ENCODE peak calls at places on chromosomes 13 and 19, in four cellular contexts. One of them, this sample, is unnamed.

GRCh38 chr19:33618884-33619283 is 2.9 kb upstream of the CHST8 start:
- DNase-seq in LoVo: no peak
- DNase-seq in retina: no peak
- DNase-seq in H54: no peak
- DNase-seq in this sample: no peak

GRCh38 chr19:18109363-18109730 is 11.8 kb downstream of the MAST3 start:
- DNase-seq in LoVo: no peak
- DNase-seq in retina: no peak
- DNase-seq in H54: no peak
- DNase-seq in this sample: no peak

GRCh38 chr19:46840157-46840942 is 10.3 kb downstream of the AP2S1 start:
- DNase-seq in LoVo: peak; percentile 59
- DNase-seq in retina: peak; percentile 86
- DNase-seq in H54: no peak
- DNase-seq in this sample: peak; percentile 90

GRCh38 chr13:113369189-113369588 is 5.3 kb upstream of the GRTP1 start:
- DNase-seq in LoVo: no peak
- DNase-seq in retina: no peak
- DNase-seq in H54: no peak
- DNase-seq in this sample: no peak

GRCh38 chr13:25756251-25756650 is 295.6 kb downstream of the SHISA2 start:
- DNase-seq in LoVo: no peak
- DNase-seq in retina: no peak
- DNase-seq in H54: no peak
- DNase-seq in this sample: no peak

GRCh38 chr13:80030491-80030890 is 310.4 kb downstream of the SPRY2 start:
- DNase-seq in LoVo: peak; percentile 33
- DNase-seq in retina: no peak
- DNase-seq in H54: no peak
- DNase-seq in this sample: peak; percentile 38

GRCh38 chr19:28176193-28176592 is 1036.8 kb downstream of the UQCRFS1 start:
- DNase-seq in LoVo: no peak
- DNase-seq in retina: no peak
- DNase-seq in H54: no peak
- DNase-seq in this sample: no peak

GRCh38 chr13:94054159-94054558 is 425.3 kb downstream of the DCT start:
- DNase-seq in LoVo: no peak
- DNase-seq in retina: peak; percentile 38
- DNase-seq in H54: no peak
- DNase-seq in this sample: peak; percentile 81

GRCh38 chr13:19596960-19597361 is 35.6 kb upstream of the TPTE2 start:
- DNase-seq in LoVo: peak; percentile 70
- DNase-seq in retina: no peak
- DNase-seq in H54: peak; percentile 58
- DNase-seq in this sample: no peak

GRCh38 chr19:33883869-33884519 is 87.3 kb downstream of the KCTD15 start:
- DNase-seq in LoVo: no peak
- DNase-seq in retina: no peak
- DNase-seq in H54: no peak
- DNase-seq in this sample: peak; percentile 81

GRCh38 chr13:34011552-34012085 is 193.7 kb downstream of the RFC3 start:
- DNase-seq in LoVo: no peak
- DNase-seq in retina: no peak
- DNase-seq in H54: no peak
- DNase-seq in this sample: no peak

GRCh38 chr19:10112037-10112751 is 701 bp downstream of the P2RY11 start:
- DNase-seq in LoVo: no peak
- DNase-seq in retina: no peak
- DNase-seq in H54: no peak
- DNase-seq in this sample: no peak

GRCh38 chr13:46655727-46656180 is 102.8 kb downstream of the LRCH1 start:
- DNase-seq in LoVo: no peak
- DNase-seq in retina: no peak
- DNase-seq in H54: no peak
- DNase-seq in this sample: no peak

GRCh38 chr13:41917641-41918040 is 43.3 kb downstream of the VWA8 start:
- DNase-seq in LoVo: no peak
- DNase-seq in retina: no peak
- DNase-seq in H54: no peak
- DNase-seq in this sample: no peak

GRCh38 chr19:44131955-44132354 is 9.4 kb upstream of the ZNF234 start:
- DNase-seq in LoVo: no peak
- DNase-seq in retina: no peak
- DNase-seq in H54: no peak
- DNase-seq in this sample: no peak

GRCh38 chr19:49065905-49066512 is 1.4 kb upstream of the NTF4 start:
- DNase-seq in LoVo: no peak
- DNase-seq in retina: no peak
- DNase-seq in H54: no peak
- DNase-seq in this sample: peak; percentile 49

GRCh38 chr19:6766357-6767080 is 716 bp downstream of the SH2D3A start:
- DNase-seq in LoVo: peak; percentile 25
- DNase-seq in retina: no peak
- DNase-seq in H54: no peak
- DNase-seq in this sample: no peak

GRCh38 chr13:108034909-108035308 is 180.4 kb downstream of the LIG4 start:
- DNase-seq in LoVo: no peak
- DNase-seq in retina: no peak
- DNase-seq in H54: no peak
- DNase-seq in this sample: peak; percentile 63

GRCh38 chr19:54462072-54462712 is 1.4 kb downstream of the LENG9 start:
- DNase-seq in LoVo: no peak
- DNase-seq in retina: no peak
- DNase-seq in H54: no peak
- DNase-seq in this sample: no peak

GRCh38 chr19:1478934-1479707 is at the start of gene C19orf25:
- DNase-seq in LoVo: peak; percentile 94
- DNase-seq in retina: peak; percentile 97
- DNase-seq in H54: peak; percentile 98
- DNase-seq in this sample: peak; percentile 97

GRCh38 chr13:43546821-43547220 is 240.0 kb downstream of the ENOX1 start:
- DNase-seq in LoVo: no peak
- DNase-seq in retina: no peak
- DNase-seq in H54: no peak
- DNase-seq in this sample: no peak

GRCh38 chr13:70568571-70568970 is 460.3 kb upstream of the KLHL1 start:
- DNase-seq in LoVo: peak; percentile 54
- DNase-seq in retina: peak; percentile 15
- DNase-seq in H54: peak; percentile 2
- DNase-seq in this sample: peak; percentile 65

GRCh38 chr19:39381910-39382611 is 8.8 kb downstream of the PAF1 start:
- DNase-seq in LoVo: no peak
- DNase-seq in retina: no peak
- DNase-seq in H54: no peak
- DNase-seq in this sample: no peak

GRCh38 chr19:927707-928401 is 2.0 kb downstream of the ARID3A start:
- DNase-seq in LoVo: no peak
- DNase-seq in retina: no peak
- DNase-seq in H54: no peak
- DNase-seq in this sample: peak; percentile 45

GRCh38 chr13:23504188-23504587 is 66.0 kb upstream of the TNFRSF19 start:
- DNase-seq in LoVo: peak; percentile 38
- DNase-seq in retina: no peak
- DNase-seq in H54: no peak
- DNase-seq in this sample: peak; percentile 50

GRCh38 chr19:51688665-51689571 is 4.2 kb upstream of the SPACA6 start:
- DNase-seq in LoVo: no peak
- DNase-seq in retina: peak; percentile 94
- DNase-seq in H54: peak; percentile 56
- DNase-seq in this sample: peak; percentile 98

GRCh38 chr19:2167896-2168618 is 4.3 kb downstream of the DOT1L start:
- DNase-seq in LoVo: no peak
- DNase-seq in retina: no peak
- DNase-seq in H54: no peak
- DNase-seq in this sample: no peak